ENCODE peak calls at places on chromosomes 12 and 14, in six cellular contexts. G is stimulated activated CD4-positive, alpha-beta T cell treated with anti-CD3 and anti-CD28 coated beads, Interleukin-2, amount 100 ng/mL, for 24 hours; X is nephron progenitor cell; P is IMR-90; T is activated gamma-delta T cell; F is HS-5. Q is an unnamed sample.

GRCh38 chr12:43285248-43285647 is 266.8 kb downstream of the ADAMTS20 start:
- DNase-seq in G (no peak), X (no peak), P (peak), T (no peak), F (peak), Q (no peak)

GRCh38 chr14:64364907-64365306 is 23.2 kb upstream of the MTHFD1 start:
- DNase-seq in G (no peak), X (no peak), P (peak), T (no peak), F (peak), Q (no peak)

GRCh38 chr12:98188649-98189048 is 326.7 kb upstream of the TMPO start:
- DNase-seq in G (no peak), X (no peak), P (no peak), T (no peak), F (no peak), Q (no peak)

GRCh38 chr14:102047808-102048540 is 38.9 kb downstream of the HSP90AA1 start:
- DNase-seq in G (no peak), X (no peak), P (no peak), T (no peak), F (no peak), Q (no peak)

GRCh38 chr12:31752450-31752849 is 23.6 kb upstream of the AMN1 start:
- DNase-seq in G (no peak), X (no peak), P (no peak), T (no peak), F (no peak), Q (no peak)

GRCh38 chr12:25322918-25323773 is 72.4 kb upstream of the KRAS start:
- DNase-seq in G (no peak), X (no peak), P (peak), T (no peak), F (no peak), Q (no peak)

GRCh38 chr14:93005135-93005813 is 82.3 kb downstream of the CHGA start:
- DNase-seq in G (no peak), X (no peak), P (no peak), T (no peak), F (no peak), Q (no peak)

GRCh38 chr14:101623685-101624444 is 62.6 kb downstream of the DIO3 start:
- DNase-seq in G (no peak), X (no peak), P (no peak), T (no peak), F (no peak), Q (peak)

GRCh38 chr14:59150990-59151389 is 37.5 kb upstream of the DAAM1 start:
- DNase-seq in G (no peak), X (no peak), P (no peak), T (no peak), F (no peak), Q (no peak)

GRCh38 chr12:954736-955135 is 5.2 kb upstream of the RAD52 start:
- DNase-seq in G (no peak), X (no peak), P (no peak), T (no peak), F (no peak), Q (no peak)

GRCh38 chr12:110058875-110059615 is 10.7 kb upstream of the C12orf76 start:
- DNase-seq in G (no peak), X (no peak), P (no peak), T (no peak), F (no peak), Q (no peak)

GRCh38 chr12:44573723-44574122 is 302.4 kb downstream of the NELL2 start:
- DNase-seq in G (no peak), X (no peak), P (no peak), T (no peak), F (no peak), Q (no peak)

Q was measured in ecto neural progenitor cell.